ENCODE peak calls at places on chromosomes 6 and 20, in five cellular contexts. E, I, Z, J and Q are unnamed samples.

GRCh38 chr20:51735728-51736600 is 32.2 kb downstream of the ATP9A start:
- DNase-seq in E (no peak), Z (no peak), J (no peak), I (no peak), Q (no peak)

GRCh38 chr6:19463250-19463649 is 373.9 kb upstream of the ID4 start:
- DNase-seq in I (no peak), J (no peak), E (no peak), Z (no peak), Q (no peak)

GRCh38 chr20:1390552-1391403 is 2.1 kb downstream of the FKBP1A start:
- DNase-seq in J (no peak), Z (no peak), I (peak), E (no peak), Q (no peak)

GRCh38 chr6:105790635-105791034 is 295.5 kb upstream of the PRDM1 start:
- DNase-seq in I (no peak), J (no peak), E (no peak), Z (no peak), Q (no peak)

GRCh38 chr6:11692451-11693376 is 85.9 kb downstream of the ADTRP start:
- DNase-seq in J (no peak), Z (no peak), E (no peak), I (no peak), Q (no peak)

GRCh38 chr6:89034586-89035251 is 45.8 kb upstream of the PNRC1 start:
- DNase-seq in I (no peak), Z (no peak), J (peak), E (no peak), Q (peak)

GRCh38 chr6:35596448-35597442 is 84.0 kb upstream of the TULP1 start:
- DNase-seq in Z (no peak), J (peak), E (no peak), I (no peak), Q (peak)

GRCh38 chr6:131251593-131252204 is 116.4 kb downstream of the AKAP7 start:
- DNase-seq in E (no peak), Z (no peak), I (no peak), J (peak), Q (no peak)

GRCh38 chr20:21224217-21224616 is 78.9 kb upstream of the XRN2 start:
- DNase-seq in E (no peak), J (no peak), I (no peak), Z (no peak), Q (peak)

GRCh38 chr6:136326038-136326561 is 36.5 kb upstream of the BCLAF1 start:
- DNase-seq in Z (no peak), J (no peak), E (no peak), I (no peak), Q (no peak)

GRCh38 chr6:43076093-43076927 is at the start of gene PTK7:
- DNase-seq in E (peak), J (peak), I (peak), Z (no peak), Q (peak)

GRCh38 chr6:113246186-113246585 is 611.0 kb upstream of the MARCKS start:
- DNase-seq in J (no peak), E (no peak), I (no peak), Z (no peak), Q (no peak)

GRCh38 chr6:25122622-25123237 is 156.4 kb upstream of the CARMIL1 start:
- DNase-seq in Z (no peak), E (no peak), J (no peak), I (no peak), Q (no peak)

GRCh38 chr6:170177383-170178265 is 113.3 kb downstream of the DLL1 start:
- DNase-seq in J (no peak), E (no peak), I (no peak), Z (no peak), Q (peak)

GRCh38 chr6:163947276-163947675 is 532.8 kb downstream of the QKI start:
- DNase-seq in Z (no peak), I (no peak), E (no peak), J (no peak), Q (no peak)

GRCh38 chr6:28764014-28764723 is 159.6 kb downstream of the TRIM27 start:
- DNase-seq in J (no peak), Z (no peak), I (no peak), E (no peak), Q (no peak)

GRCh38 chr6:7910654-7911344 is at the start of gene TXNDC5:
- DNase-seq in Z (peak), E (peak), J (peak), I (peak), Q (peak)